ENCODE peak calls at places on chromosome 13, in four cellular contexts. Z is smooth muscle cell of the brain vasculature, K is ELF-1, A is AG08395. J is an unnamed sample.

GRCh38 chr13:31749929-31750328 is 10.6 kb downstream of the RXFP2 start:
- DNase-seq in A (peak; percentile 83), K (no peak), Z (no peak), J (peak; percentile 41)

GRCh38 chr13:50576156-50576555 is 267.3 kb downstream of the DLEU7 start:
- DNase-seq in K (no peak), Z (no peak), A (peak; percentile 9), J (peak; percentile 57)

GRCh38 chr13:36954542-36954941 is 34.5 kb upstream of the SMAD9 start:
- DNase-seq in K (no peak), A (no peak), Z (no peak), J (no peak)

GRCh38 chr13:108342369-108343289 is 73.1 kb downstream of the TNFSF13B start:
- DNase-seq in A (peak; percentile 29), K (no peak), Z (peak; percentile 20), J (no peak)

GRCh38 chr13:24997367-24997967 is 98.5 kb upstream of the PABPC3 start:
- DNase-seq in Z (no peak), A (peak; percentile 21), K (no peak), J (no peak)

GRCh38 chr13:98976338-98976737 is 1.5 kb downstream of the DOCK9 start:
- DNase-seq in A (no peak), K (no peak), Z (peak; percentile 31), J (no peak)

GRCh38 chr13:111114362-111115050 is 604 bp upstream of the ARHGEF7 start:
- DNase-seq in Z (no peak), A (peak; percentile 60), K (peak; percentile 53), J (no peak)

GRCh38 chr13:112968910-112969691 is at the start of gene MCF2L:
- DNase-seq in Z (no peak), K (peak; percentile 45), A (peak; percentile 61), J (no peak)

GRCh38 chr13:45415112-45415511 is 3.1 kb downstream of the SLC25A30 start:
- DNase-seq in Z (no peak), A (no peak), K (no peak), J (no peak)

GRCh38 chr13:24066405-24067292 is 93.9 kb upstream of the SPATA13 start:
- DNase-seq in A (no peak), Z (no peak), K (no peak), J (no peak)

GRCh38 chr13:34842466-34842865 is 99.6 kb upstream of the NBEA start:
- DNase-seq in K (no peak), A (no peak), Z (no peak), J (no peak)

GRCh38 chr13:24274452-24274971 is 34.9 kb upstream of the C1QTNF9 start:
- DNase-seq in K (no peak), Z (no peak), A (no peak), J (no peak)

GRCh38 chr13:85970727-85971126 is 171.5 kb upstream of the SLITRK6 start:
- DNase-seq in Z (no peak), K (no peak), A (no peak), J (no peak)

GRCh38 chr13:60066206-60066605 is 97.5 kb downstream of the DIAPH3 start:
- DNase-seq in A (no peak), Z (no peak), K (no peak), J (no peak)

GRCh38 chr13:46909037-46909436 is 12.2 kb upstream of the HTR2A start:
- DNase-seq in Z (no peak), K (no peak), A (no peak), J (peak; percentile 3)

GRCh38 chr13:53460776-53461175 is 432.2 kb downstream of the OLFM4 start:
- DNase-seq in Z (no peak), A (no peak), K (peak; percentile 80), J (no peak)

GRCh38 chr13:110197041-110197440 is 109.9 kb downstream of the COL4A1 start:
- DNase-seq in K (no peak), Z (no peak), A (no peak), J (no peak)

GRCh38 chr13:111537843-111538499 is 217.5 kb downstream of the TEX29 start:
- DNase-seq in Z (no peak), A (no peak), K (no peak), J (no peak)

GRCh38 chr13:76533251-76533650 is 353.0 kb downstream of the KCTD12 start:
- DNase-seq in A (no peak), Z (no peak), K (no peak), J (no peak)

GRCh38 chr13:67341406-67341805 is 111.3 kb upstream of the PCDH9 start:
- DNase-seq in A (no peak), Z (no peak), K (no peak), J (no peak)

GRCh38 chr13:48731957-48732569 is 78.3 kb downstream of the CYSLTR2 start:
- DNase-seq in A (no peak), K (peak; percentile 77), Z (no peak), J (peak; percentile 17)

GRCh38 chr13:47420012-47420411 is 523.2 kb upstream of the HTR2A start:
- DNase-seq in Z (no peak), K (no peak), A (no peak), J (no peak)

J was measured in MG63.